ENCODE peak calls at places on chromosomes 1 and 21, in six cellular contexts. Y is progenitor cell of endocrine pancreas, O is fibroblast of villous mesenchyme, T is heart left ventricle, Z is HFFc6, L is psoas muscle. U is an unnamed sample.

GRCh38 chr1:175708787-175709186 is 34.6 kb downstream of the TNR start:
- DNase-seq in T (no peak), Y (no peak), L (no peak), Z (no peak), O (no peak), U (peak)

GRCh38 chr1:165369255-165369848 is 12.8 kb upstream of the LMX1A start:
- DNase-seq in T (no peak), Y (peak), O (peak), Z (peak), L (peak), U (peak)

GRCh38 chr1:2966435-2966834 is 54.8 kb upstream of the ACTRT2 start:
- DNase-seq in Y (no peak), L (no peak), Z (no peak), T (no peak), O (no peak), U (no peak)

GRCh38 chr1:156560585-156561163 is 11.7 kb downstream of the IQGAP3 start:
- DNase-seq in Y (no peak), T (no peak), L (no peak), O (no peak), Z (no peak), U (no peak)

GRCh38 chr1:54671985-54672608 is 30.5 kb downstream of the MROH7 start:
- DNase-seq in O (peak), Z (peak), T (no peak), L (no peak), Y (peak), U (peak)

GRCh38 chr1:20136249-20136648 is 2.9 kb upstream of the PLA2G2F start:
- DNase-seq in L (no peak), O (no peak), Z (no peak), T (no peak), Y (no peak), U (no peak)

GRCh38 chr1:163083690-163084089 is 14.5 kb downstream of the RGS4 start:
- DNase-seq in O (peak), T (no peak), Y (no peak), Z (peak), L (no peak), U (no peak)

GRCh38 chr1:162861101-162861500 is at the start of gene CCDC190:
- DNase-seq in L (no peak), Z (no peak), Y (no peak), T (peak), O (no peak), U (no peak)

GRCh38 chr1:2127181-2128145 is 67.1 kb downstream of the FAAP20 start:
- DNase-seq in O (no peak), Z (no peak), T (peak), L (peak), Y (no peak), U (no peak)

GRCh38 chr1:109198043-109198695 is 15.5 kb upstream of the SARS1 start:
- DNase-seq in T (no peak), Z (peak), Y (no peak), O (peak), L (peak), U (peak)

GRCh38 chr1:87305762-87306161 is 22.9 kb upstream of the LMO4 start:
- DNase-seq in T (no peak), Y (no peak), L (no peak), Z (no peak), O (peak), U (no peak)

GRCh38 chr1:63326106-63326472 is 3.7 kb downstream of the FOXD3 start:
- DNase-seq in T (no peak), Y (no peak), O (no peak), L (no peak), Z (no peak), U (no peak)

GRCh38 chr1:23720256-23720995 is 22.8 kb upstream of the ELOA start:
- DNase-seq in O (no peak), T (no peak), Y (no peak), Z (no peak), L (no peak), U (peak)

GRCh38 chr21:42463861-42464515 is 32.0 kb downstream of the RSPH1 start:
- DNase-seq in Y (no peak), O (peak), L (no peak), Z (no peak), T (no peak), U (peak)

GRCh38 chr21:35843911-35844667 is 216.2 kb downstream of the SETD4 start:
- DNase-seq in Y (no peak), T (no peak), Z (no peak), L (no peak), O (no peak), U (peak)

GRCh38 chr1:225875044-225875822 is 6.9 kb downstream of the TMEM63A start:
- DNase-seq in Y (no peak), T (no peak), L (no peak), O (no peak), Z (no peak), U (no peak)

GRCh38 chr1:18907021-18907913 is 4.9 kb upstream of the ALDH4A1 start:
- DNase-seq in L (peak), Z (peak), T (peak), Y (peak), O (peak), U (peak)

GRCh38 chr1:69524010-69524409 is 43.7 kb upstream of the LRRC7 start:
- DNase-seq in L (no peak), Z (no peak), Y (no peak), O (no peak), T (no peak), U (no peak)

GRCh38 chr1:26744075-26744958 is 43.4 kb upstream of the PIGV start:
- DNase-seq in O (peak), T (peak), Y (no peak), Z (peak), L (peak), U (peak)

GRCh38 chr1:161439280-161440232 is 65.7 kb upstream of the FCGR2A start:
- DNase-seq in Z (no peak), O (no peak), L (no peak), T (no peak), Y (no peak), U (no peak)

GRCh38 chr1:70361727-70362413 is 7.3 kb upstream of the ANKRD13C start:
- DNase-seq in T (no peak), Y (no peak), O (peak), Z (peak), L (no peak), U (peak)

GRCh38 chr1:16440480-16441311 is at the start of gene NECAP2:
- DNase-seq in Y (peak), Z (peak), O (peak), T (peak), L (peak), U (peak)

GRCh38 chr1:181588631-181589030 is 105.3 kb downstream of the CACNA1E start:
- DNase-seq in O (no peak), T (no peak), Y (no peak), Z (no peak), L (no peak), U (no peak)

GRCh38 chr1:225467193-225468020 is 39.6 kb upstream of the LBR start:
- DNase-seq in O (peak), T (peak), Y (no peak), L (peak), Z (no peak), U (peak)

GRCh38 chr1:51636765-51637522 is 20.1 kb downstream of the OSBPL9 start:
- DNase-seq in L (peak), T (no peak), O (peak), Z (peak), Y (no peak), U (peak)

GRCh38 chr1:103106426-103107321 is 1.6 kb downstream of the COL11A1 start:
- DNase-seq in T (no peak), L (peak), Z (peak), O (peak), Y (peak), U (peak)

GRCh38 chr1:100834779-100835645 is 59.6 kb downstream of the EXTL2 start:
- DNase-seq in Z (peak), Y (no peak), L (no peak), O (no peak), T (no peak), U (peak)

GRCh38 chr1:44354268-44354839 is 703 bp downstream of the ERI3 start:
- DNase-seq in O (peak), T (no peak), Y (no peak), Z (no peak), L (no peak), U (peak)

GRCh38 chr1:54053745-54054437 is 483 bp downstream of the TCEANC2 start:
- DNase-seq in L (no peak), T (no peak), O (peak), Y (no peak), Z (no peak), U (peak)

DNA sequence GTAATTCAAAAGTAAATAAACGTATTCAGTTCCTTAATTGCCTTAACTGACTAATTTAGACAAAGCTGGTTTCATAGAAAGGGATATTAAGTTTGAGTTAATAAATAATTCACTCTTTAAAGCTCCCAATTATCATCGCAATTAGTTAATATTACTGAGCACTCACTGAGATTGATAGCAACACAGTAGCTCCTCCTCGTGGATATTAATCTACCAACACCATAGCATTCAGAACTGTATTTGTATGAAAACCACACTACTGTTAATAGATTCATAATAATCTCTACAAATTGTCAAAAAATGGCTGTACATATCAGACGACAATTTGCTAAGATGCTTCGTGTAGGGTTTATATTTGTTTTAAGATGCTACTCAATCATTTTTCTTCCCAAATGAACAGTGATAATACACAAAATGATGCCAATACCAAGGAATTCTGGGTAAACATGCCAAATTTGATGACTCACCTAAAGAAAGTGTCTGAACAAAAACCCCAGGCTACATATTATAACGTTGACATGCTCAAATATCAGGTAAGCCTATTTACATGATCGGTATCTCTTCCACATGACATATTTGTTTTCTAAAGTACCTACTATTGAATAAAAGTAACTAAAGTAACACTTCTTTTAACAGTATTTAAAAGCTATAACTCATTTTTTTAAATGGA is 18.8 kb upstream of the DYNLT5 start:
- DNase-seq in O (no peak), Z (no peak), Y (no peak), T (no peak), L (no peak), U (no peak)
- TF ChIP-seq CTCF in O (peak), Z (no peak), Y (no peak), T (no peak), L (no peak), U (no peak)

DNA sequence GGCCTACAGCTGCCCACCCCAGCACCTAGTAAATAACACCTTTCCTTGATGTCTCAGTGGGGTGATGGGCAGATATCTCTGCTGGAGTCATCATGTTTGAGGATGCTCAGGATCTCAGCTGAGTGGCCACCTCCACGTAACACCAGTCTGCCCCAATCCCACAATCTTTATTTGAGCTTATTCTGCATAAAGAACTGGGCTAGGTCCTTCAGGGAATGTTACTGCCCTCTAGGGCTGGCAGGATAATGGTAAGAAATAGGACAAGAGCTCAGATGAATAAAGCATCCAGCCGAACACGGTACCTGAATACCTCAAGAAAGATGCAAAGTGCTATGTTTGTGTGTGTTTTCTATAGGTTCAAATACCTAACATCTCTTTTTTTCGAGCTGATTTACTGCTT is 33.7 kb downstream of the XCL1 start:
- DNase-seq in L (no peak), T (no peak), Z (no peak), O (no peak), Y (no peak), U (no peak)
- TF ChIP-seq CTCF in L (no peak), T (no peak), Z (no peak), O (no peak), Y (no peak), U (no peak)

DNA sequence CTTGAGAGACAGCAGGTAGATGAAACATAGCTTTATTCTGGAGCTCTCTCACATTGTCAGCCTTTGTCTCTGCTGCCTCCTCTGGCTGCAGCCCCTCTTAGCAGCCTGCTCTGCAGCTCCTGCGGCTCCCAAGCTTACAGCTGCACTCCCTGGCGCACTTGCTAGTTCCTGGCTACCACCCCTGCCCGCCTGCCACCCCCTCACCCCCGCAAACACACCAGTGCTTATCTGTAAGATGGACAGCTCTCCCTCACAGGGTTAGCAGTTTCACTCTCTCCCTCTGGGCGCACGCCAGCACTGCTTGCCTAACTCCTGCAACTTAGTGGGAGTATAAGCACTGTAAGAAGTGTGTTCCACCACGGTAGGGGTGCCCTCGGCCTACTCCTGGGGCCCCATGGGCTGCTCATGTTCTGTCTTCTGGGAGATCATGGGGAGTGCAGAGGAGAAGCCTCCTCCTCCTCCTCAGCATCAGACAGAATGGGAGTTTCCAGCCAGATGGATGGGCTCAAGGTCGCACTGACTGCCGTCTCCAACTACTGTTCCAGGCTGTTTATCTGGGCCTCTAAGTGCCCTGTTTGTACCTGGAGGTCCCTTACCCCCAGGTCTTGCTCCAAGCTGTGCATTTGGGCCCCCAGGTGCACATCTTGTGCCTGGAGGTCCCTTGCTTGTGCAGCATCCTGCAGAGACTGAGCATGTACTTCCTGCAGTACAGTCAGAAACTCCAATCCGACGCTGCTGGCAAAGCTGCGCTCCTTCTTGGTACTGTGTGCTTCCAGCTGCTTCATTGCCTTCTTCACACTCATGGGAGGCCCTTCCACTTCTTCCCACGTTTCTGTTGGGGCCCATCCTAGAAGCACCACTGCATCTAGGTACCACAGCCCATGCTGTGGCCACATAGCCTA is 1388.1 kb downstream of the AMY1C start:
- DNase-seq in L (no peak), Z (no peak), O (no peak), Y (no peak), T (no peak), U (no peak)
- TF ChIP-seq CTCF in L (no peak), Z (no peak), O (no peak), Y (peak), T (no peak), U (no peak)

GRCh38 chr1:93738075-93738622 is 56.5 kb upstream of the BCAR3 start:
- DNase-seq in L (peak), O (peak), Z (peak), Y (no peak), T (no peak), U (peak)

GRCh38 chr1:93735722-93736121 is 54.1 kb upstream of the BCAR3 start:
- DNase-seq in Z (peak), O (peak), L (no peak), Y (no peak), T (no peak), U (peak)

GRCh38 chr1:93732514-93732913 is 50.9 kb upstream of the BCAR3 start:
- DNase-seq in T (no peak), L (no peak), Y (no peak), O (no peak), Z (no peak), U (no peak)

GRCh38 chr1:93733340-93733739 is 51.7 kb upstream of the BCAR3 start:
- DNase-seq in Y (no peak), L (no peak), Z (no peak), O (no peak), T (no peak), U (no peak)

GRCh38 chr1:93734999-93735398 is 53.4 kb upstream of the BCAR3 start:
- DNase-seq in O (no peak), Y (no peak), Z (no peak), T (no peak), L (no peak), U (no peak)
- TF ChIP-seq CTCF in O (peak), Y (no peak), Z (peak), T (no peak), L (no peak), U (peak)

DNA sequence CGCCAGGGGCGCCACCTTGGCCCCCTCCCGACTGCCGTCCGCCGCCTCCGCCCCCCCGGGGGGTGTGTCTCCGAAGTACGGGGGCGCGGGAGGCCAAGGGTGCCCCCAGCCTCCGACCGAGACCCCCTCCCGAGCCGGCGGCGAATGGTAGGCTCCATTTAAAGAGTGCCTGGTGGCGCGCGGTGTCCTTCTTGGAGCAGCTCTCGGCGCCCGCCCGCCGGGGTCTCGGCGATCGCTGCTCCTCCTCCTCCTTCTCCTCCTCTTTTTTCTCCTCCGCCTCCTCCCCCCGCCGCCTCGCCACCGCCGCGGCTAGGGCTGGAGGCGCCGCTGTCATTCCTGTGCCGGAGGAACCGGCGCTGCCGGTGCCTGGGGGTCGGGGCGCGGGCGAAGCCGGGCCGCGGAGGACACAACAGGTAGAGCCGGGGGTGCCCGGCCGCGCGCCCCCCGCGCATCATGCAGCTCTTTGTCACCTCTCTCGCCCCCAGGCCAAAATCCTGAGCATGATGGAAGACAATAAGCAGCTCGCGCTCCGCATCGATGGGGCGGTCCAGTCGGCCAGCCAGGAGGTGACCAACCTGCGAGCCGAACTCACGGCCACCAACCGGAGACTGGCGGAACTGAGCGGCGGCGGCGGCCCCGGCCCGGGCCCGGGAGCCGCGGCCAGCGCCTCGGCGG is at the start of gene KAZN:
- DNase-seq in T (no peak), Y (peak), L (peak), Z (no peak), O (no peak), U (peak)
- TF ChIP-seq CTCF in T (no peak), Y (peak), L (no peak), Z (no peak), O (no peak), U (no peak)

DNA sequence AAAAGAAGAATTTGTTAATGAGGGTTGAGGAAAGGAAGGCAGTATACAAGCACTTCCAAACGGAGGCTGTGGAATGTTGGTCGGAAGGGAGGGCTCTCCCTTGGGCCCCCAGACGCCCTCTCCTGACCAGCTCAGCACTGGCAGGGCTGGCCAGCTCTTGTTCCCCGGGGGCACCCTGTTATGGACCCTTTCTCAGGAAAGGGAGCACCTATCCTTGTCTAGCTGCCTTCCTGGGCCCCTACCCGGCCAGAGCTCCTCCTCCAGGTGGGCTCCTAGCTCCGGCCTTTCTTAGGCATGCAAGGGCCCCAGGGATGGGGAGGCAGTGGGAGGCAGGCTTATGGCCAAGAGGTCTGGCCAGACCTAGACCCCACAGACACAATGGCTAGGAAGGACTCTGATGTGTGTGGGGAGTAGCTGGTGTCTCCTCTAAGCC is 926 bp downstream of the BLACAT1 start:
- DNase-seq in L (no peak), Z (no peak), O (no peak), T (no peak), Y (no peak), U (no peak)
- TF ChIP-seq CTCF in L (no peak), Z (no peak), O (peak), T (no peak), Y (peak), U (no peak)

GRCh38 chr1:178774263-178774662 is 49.2 kb downstream of the RALGPS2 start:
- DNase-seq in T (no peak), Z (no peak), L (no peak), Y (no peak), O (peak), U (peak)
- TF ChIP-seq CTCF in T (peak), Z (peak), L (peak), Y (peak), O (peak), U (peak)

DNA sequence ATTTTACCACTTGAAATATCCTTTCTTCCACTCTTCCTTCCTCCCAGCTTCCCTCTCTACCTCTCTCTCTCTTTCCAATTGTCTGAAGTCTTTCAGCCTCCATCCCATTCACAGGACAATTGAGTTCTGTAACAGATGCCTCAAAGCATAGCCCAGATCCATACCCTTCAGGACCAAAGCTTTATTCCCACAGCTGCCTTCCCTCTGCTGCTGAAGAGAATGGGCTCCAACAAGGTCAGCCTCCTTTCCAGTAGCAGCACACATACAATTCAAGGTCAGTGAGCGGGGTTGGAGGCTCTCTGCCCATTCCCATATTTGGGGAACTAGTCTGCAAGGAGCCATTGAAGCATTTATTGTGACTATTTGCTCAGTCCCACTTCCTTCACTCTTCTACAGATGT is 179.9 kb downstream of the DPYD start:
- DNase-seq in O (no peak), T (no peak), Y (no peak), Z (no peak), L (no peak), U (no peak)
- TF ChIP-seq CTCF in O (no peak), T (no peak), Y (no peak), Z (no peak), L (no peak), U (no peak)

U was measured in cardiac fibroblast.